ENCODE peak calls at places on chromosomes 7 and 10, in nine cellular contexts. Q, G, H, K, P, C, I, T and U are unnamed samples.

GRCh38 chr7:17299477-17299991 is 1.1 kb downstream of the AHR start:
- DNase-seq in Q (no peak), G (no peak), H (no peak), K (no peak), P (peak), C (peak), I (peak), T (no peak), U (no peak)

GRCh38 chr7:85041599-85042216 is 145.1 kb downstream of the SEMA3D start:
- DNase-seq in Q (peak), G (peak), H (peak), K (peak), P (peak), C (no peak), I (peak), T (peak), U (peak)

GRCh38 chr7:2520131-2520807 is 695 bp downstream of the LFNG start:
- DNase-seq in Q (no peak), G (no peak), H (no peak), K (no peak), P (no peak), C (peak), I (peak), T (no peak), U (no peak)

GRCh38 chr10:116742367-116743265 is at the start of gene HSPA12A:
- DNase-seq in Q (peak), G (peak), H (peak), K (peak), P (peak), C (peak), I (peak), T (peak), U (peak)

GRCh38 chr7:157676456-157677255 is 339.9 kb downstream of the DNAJB6 start:
- DNase-seq in Q (no peak), G (no peak), H (no peak), K (no peak), P (no peak), C (no peak), I (no peak), T (peak), U (no peak)

GRCh38 chr10:132939957-132940790 is 2.2 kb downstream of the CFAP46 start:
- DNase-seq in Q (no peak), G (peak), H (peak), K (no peak), P (peak), C (peak), I (peak), T (peak), U (peak)

GRCh38 chr7:78649976-78650375 is 803.5 kb downstream of the MAGI2 start:
- DNase-seq in Q (no peak), G (no peak), H (no peak), K (no peak), P (no peak), C (no peak), I (no peak), T (no peak), U (no peak)

GRCh38 chr7:77531038-77531437 is 6.1 kb upstream of the PTPN12 start:
- DNase-seq in Q (no peak), G (no peak), H (no peak), K (no peak), P (no peak), C (peak), I (no peak), T (no peak), U (no peak)

GRCh38 chr10:48943096-48943495 is 3.5 kb upstream of the LRRC18 start:
- DNase-seq in Q (no peak), G (no peak), H (no peak), K (no peak), P (no peak), C (no peak), I (no peak), T (no peak), U (no peak)

GRCh38 chr7:30679664-30680063 is 2.6 kb downstream of the CRHR2 start:
- DNase-seq in Q (no peak), G (no peak), H (no peak), K (no peak), P (no peak), C (no peak), I (no peak), T (no peak), U (no peak)

GRCh38 chr7:125670926-125671572 is 741.4 kb upstream of the POT1 start:
- DNase-seq in Q (peak), G (peak), H (no peak), K (no peak), P (no peak), C (no peak), I (peak), T (no peak), U (no peak)

GRCh38 chr7:104032486-104032885 is 43.0 kb upstream of the RELN start:
- DNase-seq in Q (no peak), G (no peak), H (no peak), K (no peak), P (no peak), C (no peak), I (no peak), T (no peak), U (no peak)

GRCh38 chr10:124717911-124718734 is 26.1 kb downstream of the FAM53B start:
- DNase-seq in Q (no peak), G (no peak), H (no peak), K (no peak), P (no peak), C (peak), I (no peak), T (peak), U (no peak)

GRCh38 chr10:8344756-8345155 is 290.3 kb downstream of the GATA3 start:
- DNase-seq in Q (no peak), G (no peak), H (no peak), K (no peak), P (no peak), C (no peak), I (no peak), T (no peak), U (no peak)

GRCh38 chr10:77461636-77462296 is 175.8 kb downstream of the KCNMA1 start:
- DNase-seq in Q (no peak), G (no peak), H (no peak), K (no peak), P (no peak), C (no peak), I (no peak), T (no peak), U (no peak)

GRCh38 chr7:90551036-90551435 is 45.1 kb upstream of the CDK14 start:
- DNase-seq in Q (no peak), G (no peak), H (no peak), K (no peak), P (peak), C (no peak), I (no peak), T (no peak), U (no peak)

GRCh38 chr10:75762436-75762802 is 331.0 kb downstream of the LRMDA start:
- DNase-seq in Q (no peak), G (no peak), H (no peak), K (no peak), P (no peak), C (no peak), I (no peak), T (no peak), U (no peak)

GRCh38 chr7:75656740-75657139 is 82.0 kb downstream of the HIP1 start:
- DNase-seq in Q (no peak), G (no peak), H (no peak), K (no peak), P (no peak), C (no peak), I (no peak), T (no peak), U (no peak)

GRCh38 chr7:46809886-46810285 is 772.0 kb downstream of the TNS3 start:
- DNase-seq in Q (no peak), G (no peak), H (no peak), K (no peak), P (no peak), C (no peak), I (no peak), T (no peak), U (no peak)

GRCh38 chr7:71784180-71784579 is 628.0 kb downstream of the CALN1 start:
- DNase-seq in Q (no peak), G (no peak), H (no peak), K (no peak), P (no peak), C (no peak), I (peak), T (no peak), U (no peak)

GRCh38 chr7:50655020-50655419 is 89.8 kb upstream of the DDC start:
- DNase-seq in Q (no peak), G (no peak), H (no peak), K (no peak), P (no peak), C (peak), I (no peak), T (no peak), U (no peak)

DNA sequence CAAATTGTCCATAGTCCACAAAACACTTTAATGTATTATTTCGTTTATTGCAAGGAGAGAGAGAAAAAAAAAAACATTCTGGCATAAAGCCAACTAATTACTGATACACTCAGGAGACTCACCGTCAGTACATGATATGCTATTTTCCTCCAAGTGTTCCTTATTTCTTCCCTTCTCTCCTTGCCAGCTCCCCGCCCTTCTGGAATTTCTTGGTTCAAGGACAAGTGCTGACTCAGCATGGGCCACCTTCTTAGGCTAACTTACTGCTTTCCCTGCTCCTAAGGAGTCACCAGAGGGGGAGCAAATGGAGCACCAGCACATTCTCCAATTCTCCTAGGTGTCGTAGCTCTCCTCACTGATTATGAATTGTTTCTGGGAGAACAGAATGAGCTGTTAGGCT is 133.8 kb upstream of the HDAC9 start:
- DNase-seq in Q (no peak), G (no peak), H (no peak), K (no peak), P (no peak), C (no peak), I (peak), T (no peak), U (no peak)
- TF ChIP-seq CTCF in Q (no peak), G (no peak), H (no peak), K (no peak), P (no peak), C (no peak), I (peak), T (no peak), U (no peak)

GRCh38 chr7:3917466-3917865 is 616.4 kb downstream of the SDK1 start:
- DNase-seq in Q (no peak), G (no peak), H (no peak), K (no peak), P (no peak), C (no peak), I (no peak), T (no peak), U (no peak)

GRCh38 chr7:3924277-3924676 is 623.2 kb downstream of the SDK1 start:
- DNase-seq in Q (no peak), G (no peak), H (no peak), K (no peak), P (no peak), C (no peak), I (no peak), T (no peak), U (no peak)

GRCh38 chr7:3923307-3923918 is 622.4 kb downstream of the SDK1 start:
- DNase-seq in Q (no peak), G (no peak), H (no peak), K (no peak), P (no peak), C (no peak), I (no peak), T (no peak), U (no peak)

GRCh38 chr7:3918576-3918975 is 617.5 kb downstream of the SDK1 start:
- DNase-seq in Q (no peak), G (no peak), H (no peak), K (no peak), P (no peak), C (no peak), I (no peak), T (no peak), U (no peak)

GRCh38 chr7:3922175-3922635 is 621.2 kb downstream of the SDK1 start:
- DNase-seq in Q (peak), G (peak), H (peak), K (no peak), P (peak), C (peak), I (peak), T (no peak), U (peak)
- TF ChIP-seq CTCF in Q (peak), G (peak), H (peak), K (no peak), P (no peak), C (peak), I (peak), T (peak), U (no peak)

GRCh38 chr7:55050286-55050685 is 31.5 kb downstream of the EGFR start:
- DNase-seq in Q (no peak), G (no peak), H (peak), K (no peak), P (no peak), C (no peak), I (no peak), T (no peak), U (no peak)
- TF ChIP-seq CTCF in Q (no peak), G (peak), H (peak), K (no peak), P (no peak), C (peak), I (no peak), T (no peak), U (peak)

GRCh38 chr10:115173915-115174443 is 80.8 kb downstream of the ATRNL1 start:
- DNase-seq in Q (no peak), G (no peak), H (no peak), K (no peak), P (no peak), C (no peak), I (no peak), T (no peak), U (no peak)

GRCh38 chr10:115167716-115168115 is 74.6 kb downstream of the ATRNL1 start:
- DNase-seq in Q (no peak), G (no peak), H (no peak), K (no peak), P (no peak), C (no peak), I (no peak), T (no peak), U (no peak)

DNA sequence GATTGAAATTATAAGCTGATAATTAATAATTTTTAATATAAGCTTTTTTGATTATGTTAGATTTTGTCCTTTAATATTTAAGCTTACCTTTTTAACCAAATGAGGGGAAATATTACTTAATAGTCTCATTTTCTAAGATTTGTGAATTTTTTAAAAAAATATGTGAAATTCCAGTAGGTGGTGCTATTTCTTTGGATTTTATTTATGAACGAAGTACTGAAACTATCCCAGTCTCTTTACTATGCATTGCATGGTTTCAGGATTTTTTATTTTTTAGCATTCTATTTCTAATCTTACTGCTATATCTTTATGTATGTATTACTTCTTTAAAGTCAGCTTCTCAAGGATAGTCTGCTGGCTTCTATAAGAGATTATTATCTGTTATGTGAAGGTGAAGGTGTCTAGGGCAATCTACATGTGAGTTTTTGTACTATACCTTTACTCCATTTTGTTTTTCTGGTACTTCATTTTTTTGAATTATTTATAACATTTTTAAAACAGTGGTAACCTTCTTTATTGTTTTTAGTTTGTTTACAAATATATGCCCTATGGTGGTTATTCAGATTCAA is 78.3 kb downstream of the ATRNL1 start:
- DNase-seq in Q (peak), G (no peak), H (peak), K (no peak), P (no peak), C (no peak), I (peak), T (no peak), U (no peak)
- TF ChIP-seq CTCF in Q (peak), G (no peak), H (peak), K (peak), P (peak), C (peak), I (no peak), T (peak), U (peak)

GRCh38 chr10:2985729-2986232 is 81.6 kb upstream of the PFKP start:
- DNase-seq in Q (peak), G (peak), H (peak), K (no peak), P (peak), C (peak), I (no peak), T (no peak), U (no peak)
- TF ChIP-seq CTCF in Q (peak), G (no peak), H (no peak), K (no peak), P (no peak), C (no peak), I (no peak), T (no peak), U (no peak)

GRCh38 chr10:4653160-4653559 is 172.8 kb upstream of the AKR1E2 start:
- DNase-seq in Q (no peak), G (no peak), H (no peak), K (no peak), P (no peak), C (no peak), I (peak), T (no peak), U (no peak)

GRCh38 chr10:4651404-4652037 is 174.5 kb upstream of the AKR1E2 start:
- DNase-seq in Q (no peak), G (no peak), H (no peak), K (no peak), P (no peak), C (no peak), I (no peak), T (no peak), U (no peak)

GRCh38 chr10:4654496-4654895 is 171.5 kb upstream of the AKR1E2 start:
- DNase-seq in Q (no peak), G (no peak), H (no peak), K (no peak), P (no peak), C (no peak), I (no peak), T (no peak), U (no peak)

GRCh38 chr10:4650572-4650971 is 175.4 kb upstream of the AKR1E2 start:
- DNase-seq in Q (no peak), G (peak), H (peak), K (no peak), P (peak), C (no peak), I (no peak), T (no peak), U (peak)

GRCh38 chr10:4652111-4653010 is 173.6 kb upstream of the AKR1E2 start:
- DNase-seq in Q (no peak), G (no peak), H (no peak), K (no peak), P (no peak), C (peak), I (no peak), T (no peak), U (no peak)
- TF ChIP-seq CTCF in Q (no peak), G (no peak), H (no peak), K (no peak), P (no peak), C (no peak), I (no peak), T (no peak), U (no peak)